ENCODE peak calls at places on chromosomes 13 and 19, in five cellular contexts. S is transverse colon, N is endothelial cell, A is Peyer's patch, V is RWPE1. U is an unnamed sample.

GRCh38 chr19:5679289-5680082 is 830 bp downstream of the MICOS13 start:
- DNase-seq in V (no peak), N (no peak), A (peak), S (peak), U (no peak)

GRCh38 chr19:18513868-18514267 is 8.0 kb downstream of the ELL start:
- DNase-seq in N (no peak), S (no peak), A (no peak), V (no peak), U (peak)

GRCh38 chr19:18388328-18389094 is 2.6 kb downstream of the GDF15 start:
- DNase-seq in A (peak), V (peak), S (peak), N (peak), U (no peak)

GRCh38 chr13:75219479-75220237 is 262.3 kb downstream of the TBC1D4 start:
- DNase-seq in N (peak), S (peak), A (peak), V (peak), U (peak)

GRCh38 chr19:3250675-3251074 is 26.2 kb downstream of the CELF5 start:
- DNase-seq in S (peak), A (no peak), V (peak), N (no peak), U (no peak)

GRCh38 chr19:51514866-51515481 is 13.4 kb upstream of the SIGLEC12 start:
- DNase-seq in A (no peak), N (peak), V (peak), S (no peak), U (peak)

GRCh38 chr19:22354665-22355064 is 67.5 kb downstream of the ZNF98 start:
- DNase-seq in A (no peak), N (no peak), V (no peak), S (no peak), U (no peak)

GRCh38 chr19:54186351-54186750 is 3.0 kb downstream of the MBOAT7 start:
- DNase-seq in S (no peak), N (no peak), V (no peak), A (no peak), U (no peak)

GRCh38 chr13:96052655-96053002 is 572 bp downstream of the UGGT2 start:
- DNase-seq in N (peak), V (peak), A (no peak), S (no peak), U (peak)

GRCh38 chr13:65907656-65908441 is 1322.3 kb downstream of the PCDH9 start:
- DNase-seq in A (no peak), V (no peak), N (no peak), S (no peak), U (no peak)

GRCh38 chr19:4742717-4743646 is 19.3 kb upstream of the DPP9 start:
- DNase-seq in V (no peak), A (no peak), S (no peak), N (no peak), U (no peak)

GRCh38 chr19:17751103-17751911 is at the start of gene FCHO1:
- DNase-seq in A (peak), S (peak), V (no peak), N (no peak), U (no peak)

GRCh38 chr19:29620931-29621351 is 14.9 kb downstream of the POP4 start:
- DNase-seq in S (peak), V (no peak), N (no peak), A (no peak), U (no peak)

GRCh38 chr19:3193256-3194062 is 7.7 kb downstream of the NCLN start:
- DNase-seq in V (no peak), N (no peak), S (no peak), A (no peak), U (no peak)

GRCh38 chr13:99263386-99263785 is 5.2 kb upstream of the GPR18 start:
- DNase-seq in A (no peak), V (no peak), S (no peak), N (no peak), U (no peak)

GRCh38 chr13:26923824-26924605 is 163.4 kb upstream of the GPR12 start:
- DNase-seq in N (no peak), S (no peak), A (no peak), V (no peak), U (no peak)

GRCh38 chr19:15595069-15595468 is 19.9 kb upstream of the CYP4F8 start:
- DNase-seq in N (no peak), S (no peak), A (no peak), V (peak), U (no peak)

GRCh38 chr19:18009412-18010066 is 1.6 kb downstream of the ARRDC2 start:
- DNase-seq in N (no peak), S (no peak), V (no peak), A (no peak), U (no peak)

GRCh38 chr19:12090807-12091206 is 26.3 kb downstream of the ZNF844 start:
- DNase-seq in N (no peak), V (no peak), S (peak), A (peak), U (no peak)

GRCh38 chr19:34370983-34371382 is 6.0 kb downstream of the GPI start:
- DNase-seq in S (no peak), V (no peak), A (no peak), N (no peak), U (no peak)

GRCh38 chr19:21482863-21483276 is 22.5 kb upstream of the ZNF429 start:
- DNase-seq in A (no peak), N (peak), S (peak), V (no peak), U (no peak)

GRCh38 chr19:2355168-2356035 is 4.7 kb upstream of the TMPRSS9 start:
- DNase-seq in S (no peak), N (no peak), V (no peak), A (no peak), U (no peak)

GRCh38 chr13:85363504-85363903 is 435.7 kb downstream of the SLITRK6 start:
- DNase-seq in S (no peak), V (no peak), A (no peak), N (no peak), U (no peak)

GRCh38 chr19:40217921-40218890 is at the start of gene TTC9B:
- DNase-seq in S (no peak), N (peak), A (no peak), V (no peak), U (no peak)

GRCh38 chr13:103067751-103068563 is 1.7 kb upstream of the SLC10A2 start:
- DNase-seq in N (no peak), V (peak), S (peak), A (peak), U (no peak)
- TF ChIP-seq CTCF in N (no peak), V (no peak), S (peak), A (peak), U (no peak)

DNA sequence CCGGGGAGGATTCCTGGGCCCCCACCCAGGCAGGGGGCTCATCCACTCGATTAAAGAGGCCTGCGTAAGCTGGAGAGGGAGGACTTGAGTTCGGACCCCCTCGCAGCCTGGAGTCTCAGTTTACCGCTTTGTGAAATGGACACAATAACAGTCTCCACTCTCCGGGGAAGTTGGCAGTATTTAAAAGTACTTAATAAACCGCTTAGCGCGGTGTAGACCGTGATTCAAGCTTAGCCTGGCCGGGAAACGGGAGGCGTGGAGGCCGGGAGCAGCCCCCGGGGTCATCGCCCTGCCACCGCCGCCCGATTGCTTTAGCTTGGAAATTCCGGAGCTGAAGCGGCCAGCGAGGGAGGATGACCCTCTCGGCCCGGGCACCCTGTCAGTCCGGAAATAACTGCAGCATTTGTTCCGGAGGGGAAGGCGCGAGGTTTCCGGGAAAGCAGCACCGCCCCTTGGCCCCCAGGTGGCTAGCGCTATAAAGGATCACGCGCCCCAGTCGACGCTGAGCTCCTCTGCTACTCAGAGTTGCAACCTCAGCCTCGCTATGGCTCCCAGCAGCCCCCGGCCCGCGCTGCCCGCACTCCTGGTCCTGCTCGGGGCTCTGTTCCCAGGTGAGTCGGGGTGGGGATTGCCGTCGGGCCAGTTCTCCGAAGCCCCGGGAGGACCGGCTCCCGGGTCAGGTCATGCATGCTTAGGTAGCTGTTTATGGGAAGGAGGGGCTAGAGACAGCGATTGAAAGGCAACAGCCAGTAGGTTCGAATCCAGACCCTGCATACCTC is at the start of gene ICAM1:
- DNase-seq in N (peak), V (peak), S (peak), A (peak), U (no peak)
- TF ChIP-seq CTCF in N (no peak), V (no peak), S (peak), A (peak), U (no peak)

DNA sequence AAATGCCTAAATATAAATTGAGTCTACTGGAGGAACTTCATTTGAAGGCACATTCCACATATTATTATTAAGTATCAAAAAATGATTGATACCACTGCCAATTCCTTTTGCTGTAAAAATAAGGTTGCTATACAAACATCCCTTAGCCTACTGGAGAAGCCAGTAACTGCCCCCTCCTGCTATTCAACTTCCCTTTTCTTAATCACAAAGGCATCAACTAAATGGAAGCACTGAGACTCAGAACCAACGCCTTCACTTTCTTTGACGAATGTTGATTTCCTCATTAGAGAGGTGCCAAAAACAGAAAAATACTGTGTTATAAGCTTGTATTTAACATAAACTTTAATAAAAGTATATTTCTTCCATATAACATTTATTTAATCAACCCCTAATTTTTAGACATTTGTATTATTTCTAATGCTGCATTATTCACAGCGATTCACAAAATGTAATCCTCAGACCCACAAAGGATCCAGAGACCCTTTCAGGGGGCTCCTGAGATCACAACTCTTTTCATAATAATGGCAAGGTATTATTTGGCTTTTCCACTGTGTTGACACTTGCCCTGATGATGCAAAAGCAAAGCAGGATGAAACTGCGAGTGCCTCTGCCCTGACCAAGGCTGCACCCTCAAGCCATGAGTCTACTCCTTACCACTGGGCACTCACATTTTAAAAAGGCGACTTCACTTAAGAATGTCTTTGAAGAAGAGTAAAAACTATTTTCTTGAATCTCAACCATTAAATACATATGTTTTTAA is 11.6 kb downstream of the ELF1 start:
- DNase-seq in A (no peak), N (no peak), V (no peak), S (no peak), U (no peak)
- TF ChIP-seq CTCF in A (no peak), N (no peak), V (no peak), S (no peak), U (no peak)

GRCh38 chr19:56312787-56313343 is 1.8 kb downstream of the ZSCAN5A start:
- DNase-seq in S (no peak), A (no peak), V (no peak), N (no peak), U (no peak)

GRCh38 chr19:56308792-56309191 is 5.8 kb downstream of the ZSCAN5A start:
- DNase-seq in S (no peak), A (no peak), N (no peak), V (no peak), U (no peak)

GRCh38 chr19:56310462-56310861 is 4.2 kb downstream of the ZSCAN5A start:
- DNase-seq in A (no peak), S (no peak), V (no peak), N (no peak), U (no peak)

GRCh38 chr19:56312337-56312736 is 2.3 kb downstream of the ZSCAN5A start:
- DNase-seq in N (no peak), S (no peak), A (no peak), V (no peak), U (no peak)

DNA sequence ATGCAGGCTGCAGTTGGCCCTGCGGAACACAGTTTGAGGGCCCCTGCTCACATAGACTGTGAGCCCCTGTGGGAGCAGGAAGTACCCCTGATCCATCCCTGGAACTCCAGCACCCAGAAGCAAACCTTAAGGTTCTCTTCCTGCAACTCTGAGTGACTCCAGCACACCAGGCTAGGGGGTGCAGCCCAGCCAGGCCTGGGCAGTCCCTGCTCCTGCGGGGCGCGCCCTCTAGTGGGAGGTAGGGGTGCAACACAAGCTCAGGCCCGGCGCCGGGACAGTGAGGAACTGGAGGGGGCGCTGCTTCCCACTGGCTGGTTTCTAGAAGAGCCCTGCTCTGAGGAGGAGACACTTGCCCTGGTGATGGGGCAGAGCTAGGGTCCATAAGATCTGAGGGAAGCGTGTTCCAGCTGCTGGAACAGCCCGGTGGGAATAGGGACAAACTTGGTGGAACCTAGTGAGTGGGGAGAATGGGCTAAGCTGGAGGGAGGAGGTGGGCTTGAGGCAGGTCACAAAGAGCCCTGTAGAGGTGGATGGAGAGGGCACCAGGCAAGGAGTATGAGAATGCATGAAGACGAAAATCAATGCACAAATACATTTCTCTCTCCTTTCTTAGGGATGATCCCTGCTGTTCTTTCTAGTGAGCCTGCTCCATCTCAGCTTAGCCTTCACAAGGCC is 5.0 kb downstream of the ZSCAN5A start:
- DNase-seq in A (peak), S (peak), N (peak), V (peak), U (no peak)
- TF ChIP-seq CTCF in A (peak), S (peak), N (peak), V (peak), U (peak)

DNA sequence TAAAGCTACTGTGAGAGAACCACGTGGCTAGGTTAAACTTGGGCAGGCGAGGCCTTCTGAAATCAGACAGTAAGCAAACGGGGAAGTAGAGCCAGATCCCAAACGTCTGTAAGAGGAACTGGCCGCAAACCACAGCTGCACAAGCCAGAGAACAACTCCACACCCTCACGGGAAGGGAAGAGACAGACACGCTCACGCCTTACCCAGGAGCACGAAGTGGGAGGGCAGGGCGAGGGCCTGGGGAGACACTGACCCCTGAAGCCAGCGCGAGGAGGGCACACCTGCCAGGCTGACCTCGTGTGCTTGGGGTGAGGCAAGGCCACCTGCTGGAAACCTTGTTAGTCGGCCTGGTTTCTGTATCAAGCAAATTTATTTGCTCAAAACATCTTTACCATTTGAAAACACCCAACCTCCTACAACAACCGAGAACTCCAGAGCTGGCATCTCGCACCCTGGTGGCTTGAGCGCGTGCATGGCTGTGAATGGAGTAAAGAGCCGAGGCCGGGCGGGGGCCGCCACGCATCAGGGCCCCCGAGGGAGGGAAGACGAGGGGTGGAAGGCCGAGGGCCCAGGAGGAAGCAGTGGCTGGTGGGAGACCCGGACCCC is 7.3 kb downstream of the POLR2E start:
- DNase-seq in S (peak), A (no peak), V (no peak), N (no peak), U (no peak)
- TF ChIP-seq CTCF in S (no peak), A (no peak), V (no peak), N (no peak), U (no peak)

GRCh38 chr13:80334582-80335260 is 6.2 kb downstream of the SPRY2 start:
- DNase-seq in S (no peak), A (no peak), V (no peak), N (no peak), U (no peak)
- TF ChIP-seq CTCF in S (no peak), A (no peak), V (no peak), N (no peak), U (no peak)

U was measured in AG09319.